ENCODE peak calls at places on chromosomes 11 and 22, in nine cellular contexts. C is anterior cingulate cortex; P is ACHN; Z is effector CD4-positive, alpha-beta T cell; T is HTR-8/SVneo; U is epithelial cell of esophagus; N is WTC11; D is stimulated activated CD4-positive, alpha-beta T cell treated with anti-CD3 and anti-CD28 coated beads, Interleukin-2, amount 100 ng/mL, for 48 hours; S is SK-MEL-5. X is an unnamed sample.

GRCh38 chr11:69071956-69072355 is 23.2 kb downstream of the TPCN2 start:
- DNase-seq in C (no peak), P (no peak), Z (no peak), T (no peak), U (no peak), N (no peak), D (no peak), S (no peak), X (no peak)

GRCh38 chr11:10076458-10077141 is 217.4 kb downstream of the SBF2 start:
- DNase-seq in C (peak), P (peak), Z (no peak), T (peak), U (peak), N (peak), D (peak), S (peak), X (peak)

GRCh38 chr11:65308281-65308891 is 6.3 kb upstream of the CDC42EP2 start:
- DNase-seq in C (no peak), P (no peak), Z (no peak), T (no peak), U (no peak), N (no peak), D (no peak), S (no peak), X (peak)

GRCh38 chr11:13238879-13239514 is 38.6 kb upstream of the BMAL1 start:
- DNase-seq in C (no peak), P (peak), Z (peak), T (peak), U (peak), N (peak), D (peak), S (peak), X (peak)

GRCh38 chr11:45383229-45383628 is 97.1 kb upstream of the SYT13 start:
- DNase-seq in C (no peak), P (peak), Z (no peak), T (peak), U (no peak), N (no peak), D (no peak), S (no peak), X (peak)

GRCh38 chr11:34317666-34318065 is 40.1 kb downstream of the ABTB2 start:
- DNase-seq in C (no peak), P (no peak), Z (no peak), T (no peak), U (no peak), N (no peak), D (no peak), S (no peak), X (no peak)

GRCh38 chr22:41410311-41410751 is 28.6 kb downstream of the TEF start:
- DNase-seq in C (peak), P (no peak), Z (no peak), T (no peak), U (no peak), N (no peak), D (no peak), S (no peak), X (no peak)

GRCh38 chr11:104995001-104995408 is 26.6 kb upstream of the CASP4 start:
- DNase-seq in C (no peak), P (no peak), Z (no peak), T (no peak), U (no peak), N (no peak), D (no peak), S (no peak), X (no peak)

GRCh38 chr11:62905286-62905685 is 15.9 kb downstream of the CHRM1 start:
- DNase-seq in C (no peak), P (peak), Z (no peak), T (no peak), U (no peak), N (no peak), D (no peak), S (no peak), X (no peak)

GRCh38 chr11:74138572-74138971 is 32.2 kb downstream of the C2CD3 start:
- DNase-seq in C (no peak), P (peak), Z (no peak), T (peak), U (peak), N (no peak), D (no peak), S (peak), X (peak)

GRCh38 chr11:111298466-111299110 is at the start of gene POU2AF3:
- DNase-seq in C (no peak), P (no peak), Z (no peak), T (no peak), U (no peak), N (peak), D (no peak), S (no peak), X (peak)

GRCh38 chr11:130124096-130124495 is 35.5 kb upstream of the ST14 start:
- DNase-seq in C (no peak), P (peak), Z (no peak), T (peak), U (peak), N (no peak), D (no peak), S (peak), X (peak)

GRCh38 chr11:47983464-47984397 is 3.4 kb downstream of the PTPRJ start:
- DNase-seq in C (no peak), P (no peak), Z (no peak), T (no peak), U (no peak), N (no peak), D (no peak), S (no peak), X (peak)

GRCh38 chr22:43820671-43821305 is 8.7 kb upstream of the EFCAB6 start:
- DNase-seq in C (no peak), P (no peak), Z (no peak), T (no peak), U (no peak), N (no peak), D (no peak), S (no peak), X (no peak)

GRCh38 chr22:44638966-44639739 is 62.9 kb upstream of the PRR5 start:
- DNase-seq in C (no peak), P (no peak), Z (no peak), T (no peak), U (no peak), N (no peak), D (no peak), S (no peak), X (peak)

GRCh38 chr11:44776840-44777536 is 50.2 kb downstream of the TSPAN18 start:
- DNase-seq in C (no peak), P (no peak), Z (no peak), T (no peak), U (no peak), N (no peak), D (no peak), S (no peak), X (no peak)

GRCh38 chr22:40070701-40071100 is 75.9 kb downstream of the FAM83F start:
- DNase-seq in C (no peak), P (no peak), Z (no peak), T (peak), U (no peak), N (no peak), D (no peak), S (no peak), X (peak)

GRCh38 chr11:46387456-46387855 is 4.1 kb downstream of the CHRM4 start:
- DNase-seq in C (no peak), P (no peak), Z (no peak), T (no peak), U (no peak), N (no peak), D (no peak), S (no peak), X (no peak)

GRCh38 chr11:126118806-126119205 is 56.1 kb upstream of the CDON start:
- DNase-seq in C (no peak), P (no peak), Z (no peak), T (no peak), U (no peak), N (no peak), D (no peak), S (no peak), X (no peak)

GRCh38 chr11:13949876-13950275 is 12.6 kb upstream of the SPON1 start:
- DNase-seq in C (no peak), P (peak), Z (no peak), T (no peak), U (no peak), N (no peak), D (no peak), S (peak), X (no peak)

GRCh38 chr22:47865626-47866025 is 1103.2 kb downstream of the TBC1D22A start:
- DNase-seq in C (no peak), P (no peak), Z (no peak), T (no peak), U (peak), N (no peak), D (no peak), S (no peak), X (no peak)

GRCh38 chr11:11253487-11253886 is 99.6 kb downstream of the CSNK2A3 start:
- DNase-seq in C (no peak), P (no peak), Z (no peak), T (no peak), U (no peak), N (no peak), D (no peak), S (no peak), X (no peak)

GRCh38 chr11:71060358-71060757 is 192.0 kb downstream of the SHANK2 start:
- DNase-seq in C (no peak), P (no peak), Z (no peak), T (no peak), U (no peak), N (no peak), D (no peak), S (no peak), X (no peak)